ENCODE peak calls at places on chromosomes 6 and 20, in five cellular contexts. Z, L, I, T and S are unnamed samples. For H3K27me3, the result is how much of the 10 kb centered on the place peaks cover.

GRCh38 chr20:45095753-45096371 is 5.1 kb downstream of the KCNS1 start:
- DNase-seq in Z (peak), L (peak), I (no peak), T (peak), S (peak)

GRCh38 chr6:1418471-1419191 is 29.3 kb downstream of the FOXF2 start:
- DNase-seq in T (no peak), I (no peak), Z (no peak), L (no peak), S (no peak)

GRCh38 chr20:53609501-53610445 is 16.1 kb upstream of the ZNF217 start:
- DNase-seq in T (no peak), I (peak), Z (no peak), L (peak), S (no peak)

GRCh38 chr6:40330301-40330721 is 256.9 kb downstream of the LRFN2 start:
- DNase-seq in I (no peak), T (no peak), L (no peak), Z (no peak), S (no peak)

GRCh38 chr20:49585585-49586245 is 17.8 kb upstream of the PTGIS start:
- DNase-seq in Z (no peak), I (no peak), T (no peak), L (no peak), S (no peak)

GRCh38 chr20:34233687-34234086 is 7.5 kb upstream of the ASIP start:
- DNase-seq in Z (no peak), T (no peak), L (no peak), I (no peak), S (no peak)

GRCh38 chr6:23414204-23414501 is 711.9 kb upstream of the NRSN1 start:
- DNase-seq in L (peak), I (no peak), Z (no peak), T (no peak), S (peak)

GRCh38 chr20:11355338-11355737 is 562.4 kb upstream of the BTBD3 start:
- DNase-seq in Z (no peak), L (no peak), I (no peak), T (no peak), S (no peak)

GRCh38 chr20:53642196-53643030 is 48.8 kb upstream of the ZNF217 start:
- DNase-seq in Z (no peak), I (no peak), T (peak), L (no peak), S (peak)

GRCh38 chr20:61589055-61589385 is 337.0 kb downstream of the CDH4 start:
- DNase-seq in T (no peak), I (no peak), L (no peak), Z (no peak), S (peak)

GRCh38 chr6:15653581-15653980 is 9.2 kb downstream of the DTNBP1 start:
- DNase-seq in Z (no peak), T (no peak), L (no peak), I (no peak), S (no peak)

GRCh38 chr20:40562031-40562430 is 127.0 kb downstream of the MAFB start:
- DNase-seq in T (no peak), Z (no peak), L (no peak), I (peak), S (peak)

GRCh38 chr20:19847383-19847782 is 89.3 kb downstream of the RIN2 start:
- DNase-seq in I (no peak), Z (no peak), L (no peak), T (no peak), S (no peak)

GRCh38 chr6:152978058-152978457 is 4.8 kb downstream of the FBXO5 start:
- DNase-seq in L (peak), Z (no peak), I (no peak), T (no peak), S (no peak)

GRCh38 chr20:1952737-1953530 is 40.9 kb downstream of the PDYN start:
- DNase-seq in I (no peak), L (no peak), Z (no peak), T (no peak), S (no peak)

GRCh38 chr6:166361080-166361429 is 18.7 kb upstream of the SFT2D1 start:
- DNase-seq in I (peak), T (peak), L (no peak), Z (no peak), S (peak)

GRCh38 chr20:44614525-44614924 is 32.1 kb downstream of the PKIG start:
- DNase-seq in T (no peak), L (no peak), I (peak), Z (no peak), S (no peak)

GRCh38 chr6:21615504-21615903 is 22.0 kb downstream of the SOX4 start:
- DNase-seq in L (peak), T (no peak), Z (no peak), I (no peak), S (no peak)

GRCh38 chr20:32440069-32440757 is 82.1 kb downstream of the ASXL1 start:
- DNase-seq in T (no peak), L (no peak), Z (no peak), I (no peak), S (no peak)

GRCh38 chr6:54217018-54217417 is 91.2 kb upstream of the TINAG start:
- DNase-seq in T (no peak), Z (no peak), L (peak), I (no peak), S (no peak)

GRCh38 chr6:111950661-111951426 is 77.6 kb upstream of the FYN start:
- DNase-seq in T (no peak), I (no peak), Z (no peak), L (no peak), S (no peak)

GRCh38 chr6:158758941-158759479 is 60.2 kb downstream of the EZR start:
- DNase-seq in T (no peak), Z (no peak), L (no peak), I (no peak), S (no peak)

GRCh38 chr6:122789078-122789861 is at the start of gene SMPDL3A:
- DNase-seq in T (peak), L (peak), Z (peak), I (peak), S (peak)

GRCh38 chr6:126181173-126181741 is 158.7 kb upstream of the CENPW start:
- DNase-seq in L (no peak), I (no peak), T (peak), Z (no peak), S (peak)

GRCh38 chr6:53854843-53855567 is 60.2 kb downstream of the LRRC1 start:
- DNase-seq in Z (no peak), I (no peak), L (no peak), T (peak), S (peak)

GRCh38 chr6:13406051-13406477 is 77.7 kb upstream of the TBC1D7 start:
- DNase-seq in L (no peak), T (peak), Z (no peak), I (no peak), S (no peak)

GRCh38 chr20:11553603-11554002 is 364.1 kb upstream of the BTBD3 start:
- DNase-seq in T (peak), Z (no peak), L (peak), I (no peak), S (peak)

GRCh38 chr20:37384683-37385174 is 38.8 kb downstream of the SRC start:
- DNase-seq in L (peak), T (no peak), I (peak), Z (peak), S (peak)

GRCh38 chr20:63911171-63911570 is 16.2 kb downstream of the DNAJC5 start:
- DNase-seq in L (no peak), Z (no peak), T (no peak), I (no peak), S (peak)

GRCh38 chr6:12147557-12148316 is 135.6 kb downstream of the HIVEP1 start:
- DNase-seq in T (no peak), L (no peak), Z (no peak), I (no peak), S (no peak)

GRCh38 chr6:154548130-154548830 is 37.8 kb upstream of the CNKSR3 start:
- DNase-seq in L (peak), I (peak), Z (peak), T (no peak), S (no peak)

DNA sequence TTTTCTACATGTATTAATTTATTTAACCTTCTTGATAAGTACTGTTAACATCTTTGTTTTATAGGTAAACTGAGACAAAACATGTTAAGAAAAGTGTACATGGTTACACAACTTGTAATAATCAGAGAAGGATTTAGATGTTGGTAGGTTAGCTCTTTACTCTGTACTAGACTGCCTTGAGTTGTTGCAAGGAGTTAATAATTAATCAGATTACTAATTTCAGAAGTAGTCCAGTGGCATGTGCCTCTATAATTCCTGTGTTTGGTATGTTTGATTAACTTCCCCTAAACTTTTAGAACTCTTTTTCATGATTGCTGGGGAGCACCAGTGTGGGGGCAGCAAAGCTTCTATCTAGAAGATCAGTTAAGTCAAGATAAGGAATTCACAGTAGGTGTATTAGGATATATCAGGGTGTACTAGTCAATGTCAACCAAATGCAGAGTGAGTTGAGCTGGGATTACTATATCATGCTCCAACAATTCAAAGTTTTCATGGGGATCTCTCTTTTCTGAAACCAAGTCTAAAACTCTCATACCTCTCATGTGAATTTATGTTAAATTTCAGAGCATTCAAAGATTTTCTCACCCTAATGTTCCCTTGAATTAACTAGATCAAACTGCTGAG is 129.7 kb upstream of the AHI1 start:
- DNase-seq in I (no peak), Z (no peak), T (no peak), L (no peak), S (no peak)
- H3K27ac ChIP-seq in I (no peak), Z (no peak), T (no peak), L (no peak), S (no peak)

GRCh38 chr6:139972116-139972515 is 597.7 kb upstream of the CITED2 start:
- DNase-seq in L (no peak), Z (no peak), I (no peak), T (no peak), S (no peak)
- H3K27me3 ChIP-seq in L (under half), Z (under half), I (under half), T (under half), S (under half)

DNA sequence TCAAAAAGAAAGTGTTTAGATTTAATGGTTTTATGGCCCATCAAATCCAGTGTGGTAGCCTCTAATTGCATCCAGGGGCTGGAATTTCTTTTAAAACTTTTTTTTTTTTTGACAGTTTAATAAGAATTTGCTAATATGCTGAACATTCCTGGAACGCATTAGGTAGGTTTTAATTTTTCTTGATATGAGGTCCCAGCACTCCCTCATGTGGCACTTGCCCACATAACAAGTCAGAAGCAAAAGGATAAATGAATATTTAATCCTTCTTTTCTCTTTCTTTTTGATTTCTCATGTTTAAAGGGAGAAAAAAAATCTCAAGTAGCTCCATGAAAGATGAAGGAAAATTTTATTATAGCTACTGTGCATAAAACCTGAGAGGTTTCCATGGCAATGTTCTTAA is 13.5 kb downstream of the HAO1 start:
- DNase-seq in Z (no peak), T (peak), L (peak), I (no peak), S (no peak)
- TF ChIP-seq CTCF in Z (no peak), T (peak), L (peak), I (peak), S (peak)

GRCh38 chr20:58990651-58991445 is 9.8 kb downstream of the NELFCD start:
- DNase-seq in L (no peak), Z (no peak), T (no peak), I (no peak), S (no peak)
- H3K27ac ChIP-seq in L (no peak), Z (no peak), T (no peak), I (no peak), S (no peak)

DNA sequence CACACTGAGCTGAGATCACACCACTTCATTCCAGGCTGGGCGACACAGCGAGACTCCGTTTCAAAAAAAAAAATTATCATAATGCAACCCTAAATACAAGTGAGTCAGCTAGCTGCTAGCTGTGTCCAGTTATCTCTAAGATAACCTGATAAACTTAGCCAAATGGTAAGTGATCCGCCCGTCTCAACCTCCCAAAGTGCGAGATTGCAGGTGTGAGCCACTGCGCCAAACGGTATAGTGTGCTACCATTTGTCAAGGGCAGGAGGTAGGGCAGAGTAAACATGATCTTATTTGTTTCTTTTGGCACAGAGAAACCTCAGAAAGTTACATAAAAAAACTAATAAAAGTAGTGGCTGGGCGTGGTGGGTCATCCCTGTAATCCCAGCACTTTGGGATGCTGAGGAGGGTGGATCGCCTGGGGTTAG is 4.7 kb upstream of the C6orf132 start:
- DNase-seq in T (no peak), L (no peak), I (no peak), Z (no peak), S (no peak)
- H3K27me3 ChIP-seq in T (under half), L (under half), I (under half), Z (under half), S (under half)

DNA sequence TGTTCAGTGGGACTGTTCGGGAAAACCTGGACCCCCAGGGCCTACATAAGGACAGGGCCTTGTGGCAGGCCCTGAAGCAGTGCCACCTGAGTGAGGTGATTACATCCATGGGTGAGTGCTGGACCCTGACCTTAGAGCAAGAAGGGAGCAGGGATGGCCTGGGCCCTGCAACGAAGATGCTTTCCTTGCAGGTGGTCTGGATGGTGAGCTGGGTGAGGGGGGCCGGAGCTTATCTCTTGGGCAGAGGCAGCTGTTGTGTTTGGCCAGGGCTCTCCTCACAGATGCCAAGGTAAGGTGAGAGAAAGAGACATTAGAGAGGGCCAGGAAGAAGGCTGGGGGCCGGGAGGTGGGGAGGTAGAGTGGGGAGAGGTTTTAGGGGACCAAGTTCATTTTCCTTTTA is 6.4 kb downstream of the DLK2 start:
- DNase-seq in Z (no peak), T (no peak), I (no peak), L (no peak), S (no peak)
- TF ChIP-seq CTCF in Z (no peak), T (no peak), I (no peak), L (no peak), S (no peak)

DNA sequence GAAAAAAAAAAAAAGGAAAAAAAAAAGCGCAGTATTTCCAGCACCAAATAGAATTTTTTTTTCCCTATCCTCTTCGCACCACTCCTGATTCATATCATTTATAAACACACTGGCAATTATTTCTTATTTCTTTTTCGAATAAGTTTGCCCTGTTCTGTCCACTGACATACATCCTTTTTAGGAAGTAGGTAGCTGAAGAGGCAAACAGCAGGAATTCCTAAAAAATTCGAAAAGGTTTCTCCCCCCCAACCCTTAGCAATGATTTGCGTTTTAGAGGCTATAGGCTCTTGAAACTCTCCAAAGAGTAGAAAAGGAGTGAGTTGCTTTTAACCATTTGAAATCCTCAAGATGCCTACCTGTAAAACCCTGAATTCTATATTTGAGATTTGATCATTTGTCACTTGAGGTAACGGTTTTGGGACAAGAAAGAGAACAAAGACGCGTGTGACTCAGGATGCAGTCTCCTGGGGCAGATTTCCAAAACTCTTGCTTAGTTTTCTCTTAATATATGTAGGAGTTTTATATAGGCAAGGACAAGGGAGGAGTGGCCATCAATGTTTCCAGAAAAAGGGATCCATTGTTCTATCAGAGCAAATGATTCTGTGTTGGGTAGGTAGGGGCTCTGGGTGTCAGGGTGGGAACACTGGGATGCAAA is 531 bp upstream of the CCN2 start:
- DNase-seq in L (no peak), Z (no peak), I (no peak), T (no peak), S (no peak)
- H3K27ac ChIP-seq in L (peak), Z (peak), I (peak), T (peak), S (no peak)

DNA sequence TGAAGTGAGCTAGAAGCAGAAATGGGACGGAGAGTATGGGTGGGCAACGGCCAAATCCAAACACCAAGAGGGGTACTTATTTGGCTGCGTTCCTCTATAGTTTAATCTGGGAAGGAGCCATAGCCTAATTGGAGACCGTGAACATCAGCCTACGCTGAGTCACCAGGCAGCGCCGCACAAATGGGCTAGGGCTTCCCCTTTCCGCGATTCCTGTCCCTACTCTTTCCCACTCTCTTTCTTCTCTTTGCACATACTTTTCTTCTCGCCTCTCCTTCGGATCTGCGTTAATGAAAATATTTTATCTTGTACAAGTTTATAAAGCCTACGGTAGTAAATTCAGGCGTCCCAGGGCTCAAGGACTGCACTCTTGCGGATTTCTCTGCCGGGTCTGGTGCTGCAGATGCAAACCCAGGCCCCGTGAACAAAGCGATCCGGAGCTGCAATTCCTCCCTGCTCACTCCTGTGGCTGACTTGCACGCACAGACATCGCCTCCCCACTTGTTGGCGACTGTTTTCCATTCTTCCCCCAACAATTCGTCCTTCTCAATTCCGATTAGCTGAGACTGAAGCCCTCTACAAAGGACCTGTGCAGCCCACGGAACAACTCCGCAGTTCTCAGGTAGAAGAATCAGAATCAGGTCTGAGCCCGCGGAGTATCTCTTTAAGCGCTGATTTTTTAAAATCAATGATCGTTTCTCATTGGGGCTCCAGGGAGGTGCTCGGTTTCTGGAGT is 4.2 kb upstream of the TBX18 start:
- DNase-seq in Z (no peak), L (peak), T (no peak), I (no peak), S (peak)
- H3K27me3 ChIP-seq in Z (under half), L (under half), T (under half), I (half or more), S (half or more)

GRCh38 chr6:133240511-133241087 is 558 bp upstream of the EYA4 start:
- DNase-seq in I (no peak), L (no peak), T (no peak), Z (no peak), S (no peak)
- TF ChIP-seq CTCF in I (no peak), L (no peak), T (no peak), Z (no peak), S (no peak)

DNA sequence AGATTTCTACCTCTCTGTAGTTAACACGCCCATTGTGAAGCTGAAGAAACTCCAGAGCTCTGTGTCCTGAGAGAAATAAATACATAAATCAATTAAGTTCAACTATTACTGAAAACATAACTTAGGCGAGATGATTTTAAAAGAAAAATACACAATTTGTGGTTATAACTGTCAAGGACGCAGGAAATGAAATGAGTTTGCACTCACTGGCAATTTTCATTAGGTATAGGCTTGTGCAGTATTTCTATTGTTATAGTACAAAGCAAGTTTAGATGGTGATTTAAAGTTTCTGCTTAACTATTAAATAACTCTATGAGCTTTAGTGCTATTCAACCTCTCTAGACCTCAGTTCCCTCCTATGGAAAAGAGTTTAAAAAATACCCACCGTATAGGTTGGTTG is 3.3 kb downstream of the GPLD1 start:
- DNase-seq in L (no peak), I (no peak), Z (no peak), T (no peak), S (no peak)
- H3K27ac ChIP-seq in L (no peak), I (no peak), Z (no peak), T (no peak), S (no peak)